ENCODE peak calls at places on chromosome 9, in six cellular contexts. P is ovary, U is A549, N is Peyer's patch, F is suprapubic skin, S is stomach. A is an unnamed sample.

GRCh38 chr9:114016101-114016500 is 62.0 kb downstream of the AMBP start:
- DNase-seq in N (peak; percentile 11), U (no peak), S (peak; percentile 5), P (peak; percentile 20), F (no peak), A (peak; percentile 59)

GRCh38 chr9:30536494-30536893 is 1847.9 kb upstream of the ACO1 start:
- DNase-seq in N (no peak), F (no peak), S (no peak), U (no peak), P (no peak), A (peak; percentile 11)

GRCh38 chr9:98007251-98007928 is 24.2 kb downstream of the ANP32B start:
- DNase-seq in S (no peak), U (peak; percentile 18), N (no peak), P (no peak), F (no peak), A (no peak)

GRCh38 chr9:103319979-103320378 is 324.8 kb downstream of the CYLC2 start:
- DNase-seq in U (peak; percentile 12), F (no peak), N (no peak), P (no peak), S (no peak), A (no peak)

GRCh38 chr9:72305102-72305546 is 59.9 kb downstream of the ZFAND5 start:
- DNase-seq in U (peak; percentile 99), F (no peak), N (peak; percentile 82), S (peak; percentile 85), P (peak; percentile 78), A (peak; percentile 87)

GRCh38 chr9:20111173-20111843 is 322.5 kb upstream of the SLC24A2 start:
- DNase-seq in F (no peak), N (no peak), S (no peak), P (no peak), U (no peak), A (no peak)

GRCh38 chr9:77497322-77498198 is 150.6 kb downstream of the GNA14 start:
- DNase-seq in N (no peak), P (no peak), F (no peak), U (no peak), S (no peak), A (no peak)

GRCh38 chr9:121736147-121736721 is 84.8 kb downstream of the DAB2IP start:
- DNase-seq in F (peak; percentile 92), P (peak; percentile 93), U (peak; percentile 9), N (peak; percentile 89), S (peak; percentile 82), A (peak; percentile 83)

GRCh38 chr9:9804109-9804508 is 808.7 kb downstream of the PTPRD start:
- DNase-seq in S (no peak), U (no peak), N (no peak), P (no peak), F (no peak), A (no peak)

GRCh38 chr9:78676009-78676408 is 379.1 kb downstream of the PSAT1 start:
- DNase-seq in S (no peak), P (no peak), U (no peak), N (no peak), F (no peak), A (no peak)

GRCh38 chr9:22111871-22112247 is 102.8 kb upstream of the CDKN2B start:
- DNase-seq in U (no peak), N (no peak), P (no peak), F (no peak), S (no peak), A (no peak)

GRCh38 chr9:111597852-111598729 is 1.4 kb downstream of the PTGR1 start:
- DNase-seq in N (peak; percentile 73), U (peak; percentile 78), S (peak; percentile 69), F (peak; percentile 79), P (peak; percentile 78), A (peak; percentile 84)

GRCh38 chr9:113992276-113992951 is 85.7 kb downstream of the AMBP start:
- DNase-seq in F (peak; percentile 69), S (peak; percentile 40), U (no peak), N (peak; percentile 42), P (peak; percentile 36), A (peak; percentile 86)

GRCh38 chr9:99827244-99827643 is 5.6 kb downstream of the NR4A3 start:
- DNase-seq in U (no peak), F (no peak), P (no peak), N (no peak), S (no peak), A (no peak)

GRCh38 chr9:111928342-111928720 is 31.7 kb downstream of the UGCG start:
- DNase-seq in F (no peak), P (no peak), N (no peak), S (no peak), U (no peak), A (no peak)

GRCh38 chr9:73200694-73201432 is 49.2 kb downstream of the ANXA1 start:
- DNase-seq in S (no peak), U (peak; percentile 44), P (no peak), N (no peak), F (no peak), A (no peak)

GRCh38 chr9:19375536-19375935 is 4.5 kb downstream of the RPS6 start:
- DNase-seq in U (no peak), N (no peak), F (no peak), S (no peak), P (no peak), A (no peak)

GRCh38 chr9:32399110-32399815 is 14.8 kb downstream of the ACO1 start:
- DNase-seq in P (no peak), S (no peak), N (no peak), U (no peak), F (no peak), A (no peak)

GRCh38 chr9:228929-229695 is 14.4 kb downstream of the DOCK8 start:
- DNase-seq in N (no peak), S (no peak), U (no peak), F (no peak), P (no peak), A (no peak)

DNA sequence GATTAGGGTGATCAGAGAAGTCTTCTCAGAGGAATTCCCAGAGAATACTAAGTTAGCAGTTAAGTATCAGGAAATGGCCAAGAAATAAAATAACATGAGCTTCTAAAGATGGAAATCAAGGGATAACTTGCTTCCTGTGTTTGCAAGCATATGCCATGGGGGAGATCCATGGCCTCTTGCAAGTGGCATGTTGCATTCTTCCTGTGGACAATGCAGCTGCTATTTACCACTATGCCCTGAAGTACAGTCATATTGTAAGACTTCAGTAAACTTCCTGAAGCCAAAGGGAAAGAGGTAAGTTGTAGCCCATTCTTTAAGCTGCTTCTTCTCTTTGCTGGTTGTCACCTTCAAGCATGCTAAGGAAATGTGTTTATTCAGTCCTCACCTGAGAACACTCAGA is 154.7 kb upstream of the RUSC2 start:
- DNase-seq in S (no peak), F (no peak), P (no peak), N (no peak), U (no peak), A (no peak)
- TF ChIP-seq POLR2A in S (no peak), F (no peak), P (no peak), N (no peak), U (no peak), A (no peak)

GRCh38 chr9:86185872-86186271 is 73.6 kb downstream of the C9orf153 start:
- DNase-seq in U (no peak), N (no peak), P (no peak), F (no peak), S (no peak), A (no peak)
- H3K4me1 ChIP-seq in U (peaks cover 14% of the 10 kb centered on the region), N (no peaks in the 10 kb centered on the region), P (peaks cover 2% of the 10 kb centered on the region), F (no peaks in the 10 kb centered on the region), S (no peaks in the 10 kb centered on the region), A (no peaks in the 10 kb centered on the region)

GRCh38 chr9:5853005-5853404 is 20.1 kb upstream of the ERMP1 start:
- DNase-seq in S (no peak), U (no peak), F (no peak), N (no peak), P (no peak), A (no peak)
- TF ChIP-seq POLR2A in S (no peak), U (no peak), F (no peak), N (no peak), P (no peak), A (no peak)

GRCh38 chr9:134347996-134348395 is 21.7 kb downstream of the RXRA start:
- DNase-seq in N (no peak), P (no peak), F (no peak), U (no peak), S (no peak), A (no peak)

GRCh38 chr9:134346840-134347239 is 20.6 kb downstream of the RXRA start:
- DNase-seq in U (no peak), N (no peak), S (no peak), P (no peak), F (no peak), A (no peak)

GRCh38 chr9:134344821-134345310 is 18.6 kb downstream of the RXRA start:
- DNase-seq in U (no peak), S (no peak), P (no peak), F (no peak), N (no peak), A (no peak)

GRCh38 chr9:134345737-134346136 is 19.5 kb downstream of the RXRA start:
- DNase-seq in U (no peak), N (no peak), F (no peak), P (no peak), S (no peak), A (no peak)

DNA sequence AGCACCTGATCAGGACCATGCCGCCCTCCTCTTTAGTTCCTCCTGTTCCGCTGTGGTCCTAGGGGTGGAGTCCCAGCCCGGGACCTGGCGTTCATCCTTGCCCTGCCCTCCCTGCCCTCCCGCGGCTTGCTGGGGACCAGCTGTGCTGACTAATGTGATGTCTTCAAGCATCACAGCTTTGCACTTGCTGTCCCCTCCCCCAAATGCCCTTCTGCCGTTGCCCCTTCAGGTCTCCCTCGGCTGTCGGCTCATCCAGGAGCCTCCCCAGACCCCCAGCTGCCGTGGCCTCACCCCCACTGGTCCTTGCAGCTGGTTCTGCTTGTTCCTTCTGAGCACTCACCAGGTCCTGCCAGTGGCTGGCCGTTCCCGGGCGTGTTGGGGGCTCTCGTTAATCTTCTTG is 19.9 kb downstream of the RXRA start:
- DNase-seq in U (no peak), S (no peak), P (no peak), F (no peak), N (no peak), A (no peak)
- H3K4me1 ChIP-seq in U (no peaks in the 10 kb centered on the region), S (peaks cover 100% of the 10 kb centered on the region), P (peaks cover 67% of the 10 kb centered on the region), F (peaks cover 100% of the 10 kb centered on the region), N (peaks cover 10% of the 10 kb centered on the region), A (peaks cover 54% of the 10 kb centered on the region)

DNA sequence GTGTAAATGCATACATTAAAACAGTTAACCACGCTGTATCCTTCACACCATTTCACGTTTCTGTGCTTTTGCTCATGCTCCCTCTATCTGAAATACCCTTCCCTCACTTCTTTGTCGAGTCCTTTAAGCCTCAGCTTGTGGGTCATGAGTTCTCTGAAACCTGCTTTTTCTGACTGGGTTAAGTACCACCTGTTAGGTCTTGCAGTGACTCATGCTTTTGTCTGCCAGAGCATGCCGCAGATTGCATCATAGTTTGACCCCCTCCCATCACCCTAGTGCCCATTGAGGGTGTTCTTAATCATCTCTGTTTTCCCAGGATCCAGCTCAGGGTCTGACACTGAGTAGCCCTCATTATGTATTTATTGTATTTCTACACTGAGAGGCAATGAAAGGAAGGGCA is 190.2 kb downstream of the ASTN2 start:
- DNase-seq in S (no peak), N (no peak), P (no peak), U (no peak), F (no peak), A (no peak)
- TF ChIP-seq POLR2A in S (no peak), N (no peak), P (no peak), U (no peak), F (no peak), A (no peak)

DNA sequence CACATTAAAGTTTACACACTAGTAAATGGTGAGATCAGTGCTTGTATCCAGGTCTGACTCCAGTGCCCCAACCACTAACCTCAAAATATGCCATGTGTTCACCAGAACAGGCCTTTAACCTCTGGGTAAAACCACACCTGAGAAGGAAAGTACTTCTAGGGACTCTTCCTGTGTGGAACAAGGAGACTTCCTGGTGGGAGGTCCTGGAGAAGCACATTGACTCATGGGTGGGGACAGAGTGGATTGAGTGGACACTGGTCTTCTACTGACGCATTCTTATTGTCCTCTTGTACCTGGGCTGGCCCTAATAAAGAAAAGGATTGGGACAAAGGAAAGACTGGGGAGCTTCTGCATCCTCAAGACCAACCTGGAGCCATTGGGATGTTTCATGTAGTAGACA is 43.4 kb downstream of the ANGPTL2 start:
- DNase-seq in S (no peak), U (no peak), F (no peak), N (no peak), P (no peak), A (no peak)
- H3K4me1 ChIP-seq in S (peaks cover 44% of the 10 kb centered on the region), U (no peaks in the 10 kb centered on the region), F (peaks cover 44% of the 10 kb centered on the region), N (no peaks in the 10 kb centered on the region), P (no peaks in the 10 kb centered on the region), A (peaks cover 24% of the 10 kb centered on the region)

A was measured in spleen.